ENCODE peak calls at places on chromosomes 16 and 17, in four cellular contexts. M, B, U and Z are unnamed samples.

GRCh38 chr17:63497708-63498483 is 21.0 kb downstream of the ACE start:
- DNase-seq in M (peak; percentile 38), B (no peak), U (no peak), Z (no peak)

GRCh38 chr17:77802333-77802615 is 156.2 kb upstream of the TNRC6C start:
- DNase-seq in M (no peak), B (no peak), U (no peak), Z (no peak)

GRCh38 chr17:78997231-78997741 is 12.3 kb downstream of the CANT1 start:
- DNase-seq in M (no peak), B (no peak), U (no peak), Z (peak; percentile 55)

GRCh38 chr16:18803569-18804462 is 2.5 kb upstream of the ARL6IP1 start:
- DNase-seq in M (peak; percentile 47), B (no peak), U (peak; percentile 73), Z (no peak)

GRCh38 chr16:82583415-82583814 is 43.4 kb upstream of the CDH13 start:
- DNase-seq in M (peak; percentile 13), B (no peak), U (peak; percentile 3), Z (no peak)

GRCh38 chr16:84339316-84339715 is 29.0 kb upstream of the ATP2C2 start:
- DNase-seq in M (no peak), B (no peak), U (no peak), Z (no peak)

GRCh38 chr16:4828567-4829320 is 18.3 kb downstream of the GLYR1 start:
- DNase-seq in M (no peak), B (no peak), U (no peak), Z (peak; percentile 63)

GRCh38 chr17:48241131-48241591 is 133.6 kb downstream of the SNX11 start:
- DNase-seq in M (peak; percentile 96), B (no peak), U (peak; percentile 86), Z (no peak)

GRCh38 chr16:50326835-50327465 is 41.8 kb downstream of the BRD7 start:
- DNase-seq in M (peak; percentile 58), B (peak; percentile 61), U (peak; percentile 65), Z (peak; percentile 66)

GRCh38 chr17:30391534-30391933 is 12.8 kb downstream of the CPD start:
- DNase-seq in M (no peak), B (no peak), U (no peak), Z (no peak)

GRCh38 chr17:44988256-44988942 is 20.3 kb upstream of the C1QL1 start:
- DNase-seq in M (no peak), B (no peak), U (no peak), Z (no peak)

GRCh38 chr16:89178453-89179147 is 7.1 kb downstream of the CDH15 start:
- DNase-seq in M (no peak), B (no peak), U (no peak), Z (no peak)

GRCh38 chr17:4584125-4584834 is at the start of gene SMTNL2:
- DNase-seq in M (no peak), B (peak; percentile 22), U (no peak), Z (peak; percentile 41)

GRCh38 chr16:77781091-77781490 is 7.3 kb upstream of the VAT1L start:
- DNase-seq in M (no peak), B (no peak), U (no peak), Z (no peak)

GRCh38 chr16:67104061-67104460 is 5.7 kb upstream of the PHAF1 start:
- DNase-seq in M (peak; percentile 73), B (no peak), U (peak; percentile 65), Z (no peak)

GRCh38 chr16:65728172-65728571 is 606.3 kb upstream of the CDH11 start:
- DNase-seq in M (no peak), B (no peak), U (no peak), Z (no peak)

GRCh38 chr17:75650874-75651273 is 16.1 kb downstream of the RECQL5 start:
- DNase-seq in M (no peak), B (no peak), U (no peak), Z (peak; percentile 37)

GRCh38 chr17:49596613-49597244 is 21.1 kb downstream of the NXPH3 start:
- DNase-seq in M (no peak), B (no peak), U (no peak), Z (no peak)

GRCh38 chr17:7019839-7020519 is 2.9 kb upstream of the BCL6B start:
- DNase-seq in M (peak; percentile 62), B (no peak), U (peak; percentile 55), Z (peak; percentile 71)

GRCh38 chr17:51820252-51820651 is 338.3 kb downstream of the CA10 start:
- DNase-seq in M (no peak), B (no peak), U (no peak), Z (no peak)

GRCh38 chr17:29107933-29108805 is 65.2 kb downstream of the PIPOX start:
- DNase-seq in M (peak; percentile 47), B (no peak), U (peak; percentile 20), Z (no peak)

GRCh38 chr16:48067388-48067787 is 88.4 kb downstream of the ABCC12 start:
- DNase-seq in M (no peak), B (no peak), U (no peak), Z (no peak)

GRCh38 chr16:66289986-66290385 is 76.5 kb upstream of the CDH5 start:
- DNase-seq in M (no peak), B (no peak), U (no peak), Z (no peak)

GRCh38 chr17:62627904-62628603 is 584 bp downstream of the MRC2 start:
- DNase-seq in M (peak; percentile 66), B (peak; percentile 53), U (peak; percentile 78), Z (peak; percentile 40)

GRCh38 chr16:70730944-70731343 is 45.1 kb upstream of the MTSS2 start:
- DNase-seq in M (no peak), B (no peak), U (no peak), Z (no peak)

GRCh38 chr16:3131755-3132377 is 3.0 kb upstream of the ZNF213 start:
- DNase-seq in M (peak; percentile 63), B (peak; percentile 46), U (peak; percentile 58), Z (peak; percentile 66)

GRCh38 chr17:73342057-73342522 is 30.3 kb upstream of the CDC42EP4 start:
- DNase-seq in M (peak; percentile 62), B (no peak), U (peak; percentile 88), Z (no peak)

GRCh38 chr17:60315650-60316049 is 76.3 kb downstream of the USP32 start:
- DNase-seq in M (peak; percentile 19), B (no peak), U (peak; percentile 25), Z (no peak)

GRCh38 chr17:38897671-38898290 is 27.6 kb upstream of the LASP1NB start:
- DNase-seq in M (no peak), B (no peak), U (no peak), Z (no peak)

GRCh38 chr17:56601613-56602012 is 8.1 kb downstream of the NOG start:
- DNase-seq in M (no peak), B (no peak), U (no peak), Z (no peak)

GRCh38 chr16:12392585-12393089 is 411.1 kb downstream of the CPPED1 start:
- DNase-seq in M (no peak), B (no peak), U (peak; percentile 15), Z (no peak)

GRCh38 chr17:2421315-2422147 is 20.7 kb upstream of the MNT start:
- DNase-seq in M (peak; percentile 41), B (no peak), U (peak; percentile 58), Z (no peak)